ENCODE peak calls at places on chromosomes 13 and 19, in ten cellular contexts. E is fibroblast of lung, O is AG09309, V is psoas muscle, Q is mucosa of descending colon, L is RWPE2, B is esophagus squamous epithelium, N is lower leg skin, X is fibroblast of mammary gland, M is left ventricle myocardium inferior. T is an unnamed sample.

GRCh38 chr13:102323505-102323904 is 78.3 kb downstream of the FGF14 start:
- DNase-seq in E (no peak), O (no peak), V (no peak), Q (no peak), L (no peak), B (no peak), N (no peak), X (no peak), M (no peak), T (no peak)

GRCh38 chr19:45515807-45516401 is 8.6 kb downstream of the VASP start:
- DNase-seq in E (no peak), O (no peak), V (no peak), Q (peak), L (no peak), B (no peak), N (no peak), X (no peak), M (no peak), T (no peak)

GRCh38 chr19:45815501-45816216 is 551 bp upstream of the RSPH6A start:
- DNase-seq in E (no peak), O (no peak), V (no peak), Q (no peak), L (no peak), B (no peak), N (no peak), X (no peak), M (peak), T (no peak)

GRCh38 chr19:17470204-17470841 is at the start of gene SLC27A1:
- DNase-seq in E (peak), O (peak), V (peak), Q (peak), L (peak), B (peak), N (peak), X (peak), M (peak), T (peak)

GRCh38 chr19:40388486-40388885 is 1.5 kb downstream of the HIPK4 start:
- DNase-seq in E (no peak), O (no peak), V (no peak), Q (no peak), L (no peak), B (no peak), N (no peak), X (no peak), M (no peak), T (no peak)

GRCh38 chr13:20388184-20388583 is 137.5 kb downstream of the CRYL1 start:
- DNase-seq in E (no peak), O (no peak), V (no peak), Q (no peak), L (no peak), B (no peak), N (no peak), X (no peak), M (no peak), T (no peak)

GRCh38 chr19:16367269-16367683 is 42.6 kb downstream of the KLF2 start:
- DNase-seq in E (no peak), O (no peak), V (no peak), Q (peak), L (no peak), B (no peak), N (no peak), X (no peak), M (no peak), T (no peak)

GRCh38 chr13:80924596-80924995 is 583.7 kb upstream of the SPRY2 start:
- DNase-seq in E (peak), O (no peak), V (no peak), Q (no peak), L (no peak), B (no peak), N (no peak), X (peak), M (no peak), T (no peak)

GRCh38 chr19:2049741-2050348 is 1.2 kb downstream of the MKNK2 start:
- DNase-seq in E (peak), O (no peak), V (peak), Q (peak), L (peak), B (no peak), N (peak), X (peak), M (peak), T (no peak)

GRCh38 chr13:33106656-33107402 is 90.6 kb downstream of the KL start:
- DNase-seq in E (no peak), O (no peak), V (no peak), Q (no peak), L (no peak), B (no peak), N (no peak), X (no peak), M (no peak), T (peak)

GRCh38 chr19:16877581-16877980 is 11.2 kb upstream of the F2RL3 start:
- DNase-seq in E (no peak), O (no peak), V (no peak), Q (no peak), L (peak), B (no peak), N (no peak), X (no peak), M (no peak), T (no peak)

GRCh38 chr13:25905411-25906010 is 146.3 kb downstream of the SHISA2 start:
- DNase-seq in E (no peak), O (no peak), V (no peak), Q (no peak), L (no peak), B (no peak), N (no peak), X (no peak), M (no peak), T (no peak)

GRCh38 chr19:38837656-38838121 is 6.1 kb upstream of the ECH1 start:
- DNase-seq in E (no peak), O (no peak), V (no peak), Q (no peak), L (no peak), B (no peak), N (no peak), X (no peak), M (no peak), T (no peak)

GRCh38 chr13:29524176-29524575 is 71.3 kb downstream of the SLC7A1 start:
- DNase-seq in E (peak), O (no peak), V (peak), Q (no peak), L (no peak), B (no peak), N (no peak), X (peak), M (peak), T (no peak)

GRCh38 chr19:29696045-29696682 is 18.9 kb downstream of the C19orf12 start:
- DNase-seq in E (no peak), O (no peak), V (no peak), Q (no peak), L (no peak), B (no peak), N (no peak), X (no peak), M (no peak), T (no peak)

GRCh38 chr19:37227996-37228395 is 10.0 kb downstream of the ZNF383 start:
- DNase-seq in E (no peak), O (no peak), V (no peak), Q (no peak), L (no peak), B (no peak), N (no peak), X (peak), M (no peak), T (no peak)

GRCh38 chr19:52007805-52008557 is at the start of gene ZNF615:
- DNase-seq in E (peak), O (peak), V (peak), Q (peak), L (peak), B (peak), N (peak), X (peak), M (peak), T (peak)

GRCh38 chr13:37791699-37792098 is 77.9 kb downstream of the TRPC4 start:
- DNase-seq in E (no peak), O (no peak), V (no peak), Q (no peak), L (no peak), B (no peak), N (no peak), X (peak), M (no peak), T (no peak)

GRCh38 chr13:37868691-37869505 is 674 bp downstream of the TRPC4 start:
- DNase-seq in E (peak), O (no peak), V (no peak), Q (no peak), L (no peak), B (no peak), N (no peak), X (peak), M (no peak), T (no peak)

GRCh38 chr19:51354742-51355148 is 11.4 kb downstream of the ETFB start:
- DNase-seq in E (peak), O (no peak), V (no peak), Q (no peak), L (no peak), B (no peak), N (no peak), X (no peak), M (no peak), T (no peak)

GRCh38 chr19:30649934-30650614 is 277.9 kb downstream of the ZNF536 start:
- DNase-seq in E (peak), O (no peak), V (no peak), Q (no peak), L (no peak), B (no peak), N (no peak), X (peak), M (no peak), T (no peak)

GRCh38 chr13:31951215-31951678 is 80.3 kb upstream of the FRY start:
- DNase-seq in E (no peak), O (no peak), V (peak), Q (peak), L (no peak), B (peak), N (peak), X (peak), M (peak), T (no peak)

GRCh38 chr19:41821003-41821735 is 23.3 kb downstream of the LYPD4 start:
- DNase-seq in E (peak), O (no peak), V (no peak), Q (no peak), L (no peak), B (no peak), N (no peak), X (peak), M (no peak), T (no peak)

GRCh38 chr13:36850790-36851438 is 31.9 kb downstream of the RFXAP start:
- DNase-seq in E (no peak), O (no peak), V (no peak), Q (no peak), L (no peak), B (no peak), N (no peak), X (peak), M (no peak), T (no peak)

GRCh38 chr19:39166571-39167391 is 30.0 kb upstream of the NCCRP1 start:
- DNase-seq in E (peak), O (no peak), V (peak), Q (peak), L (peak), B (no peak), N (peak), X (no peak), M (peak), T (no peak)

GRCh38 chr19:35213678-35214632 is 14.6 kb downstream of the FAM187B start:
- DNase-seq in E (peak), O (peak), V (peak), Q (peak), L (no peak), B (peak), N (peak), X (peak), M (peak), T (no peak)

GRCh38 chr19:52992109-52993004 is 21.4 kb upstream of the ERVV-1 start:
- DNase-seq in E (no peak), O (no peak), V (peak), Q (peak), L (peak), B (no peak), N (no peak), X (no peak), M (peak), T (no peak)

GRCh38 chr13:22461854-22462565 is 718.8 kb upstream of the SGCG start:
- DNase-seq in E (peak), O (no peak), V (no peak), Q (no peak), L (no peak), B (no peak), N (no peak), X (no peak), M (no peak), T (no peak)

GRCh38 chr13:111371211-111371610 is 50.8 kb downstream of the TEX29 start:
- DNase-seq in E (peak), O (no peak), V (no peak), Q (no peak), L (no peak), B (no peak), N (no peak), X (peak), M (no peak), T (peak)

GRCh38 chr13:113083402-113084061 is 22.1 kb upstream of the F7 start:
- DNase-seq in E (peak), O (no peak), V (peak), Q (peak), L (peak), B (no peak), N (peak), X (peak), M (peak), T (no peak)

GRCh38 chr13:84630486-84630885 is 748.2 kb upstream of the SLITRK1 start:
- DNase-seq in E (no peak), O (no peak), V (no peak), Q (no peak), L (no peak), B (no peak), N (no peak), X (no peak), M (no peak), T (no peak)

GRCh38 chr13:51895906-51896888 is 34.4 kb downstream of the CCDC70 start:
- DNase-seq in E (peak), O (peak), V (no peak), Q (no peak), L (no peak), B (no peak), N (no peak), X (peak), M (peak), T (no peak)

GRCh38 chr13:44921931-44922758 is 67.1 kb downstream of the NUFIP1 start:
- DNase-seq in E (peak), O (peak), V (peak), Q (no peak), L (peak), B (no peak), N (peak), X (peak), M (no peak), T (peak)

GRCh38 chr19:9857920-9858746 is 23.0 kb downstream of the PIN1 start:
- DNase-seq in E (no peak), O (no peak), V (no peak), Q (no peak), L (no peak), B (no peak), N (no peak), X (no peak), M (no peak), T (no peak)
- H3K4me3 ChIP-seq in E (no peak), O (no peak), V (no peak), Q (no peak), L (no peak), B (peak), N (no peak), X (no peak), M (no peak), T (no peak)

GRCh38 chr19:3186377-3186688 is 603 bp downstream of the NCLN start:
- DNase-seq in E (no peak), O (no peak), V (no peak), Q (no peak), L (no peak), B (no peak), N (no peak), X (peak), M (no peak), T (no peak)
- H3K4me3 ChIP-seq in E (peak), O (peak), V (peak), Q (peak), L (peak), B (peak), N (peak), X (peak), M (peak), T (peak)

GRCh38 chr19:47225746-47226425 is 5.1 kb downstream of the BBC3 start:
- DNase-seq in E (peak), O (no peak), V (peak), Q (peak), L (no peak), B (no peak), N (peak), X (peak), M (peak), T (peak)
- H3K4me3 ChIP-seq in E (no peak), O (peak), V (peak), Q (peak), L (peak), B (peak), N (peak), X (no peak), M (peak), T (peak)

DNA sequence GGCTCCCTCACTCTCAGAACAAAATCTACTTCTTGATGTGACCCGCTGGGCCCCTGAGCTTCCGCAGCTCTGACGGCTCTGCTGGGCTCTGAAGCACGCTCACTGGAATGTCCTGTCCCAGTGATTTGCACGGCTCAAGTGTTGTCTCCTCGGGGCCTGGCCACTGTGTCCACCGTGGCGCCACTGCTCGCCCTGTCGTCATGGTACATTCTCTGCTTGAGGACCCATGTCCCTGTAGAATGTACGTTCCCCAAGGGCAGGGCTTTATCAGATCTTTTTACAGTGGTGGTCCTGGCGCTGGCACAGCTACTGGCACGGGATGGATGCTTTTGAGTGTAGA is 12.1 kb downstream of the KLHL26 start:
- DNase-seq in E (no peak), O (no peak), V (peak), Q (no peak), L (no peak), B (no peak), N (no peak), X (no peak), M (no peak), T (no peak)
- H3K4me3 ChIP-seq in E (no peak), O (no peak), V (peak), Q (no peak), L (no peak), B (peak), N (no peak), X (no peak), M (peak), T (peak)

DNA sequence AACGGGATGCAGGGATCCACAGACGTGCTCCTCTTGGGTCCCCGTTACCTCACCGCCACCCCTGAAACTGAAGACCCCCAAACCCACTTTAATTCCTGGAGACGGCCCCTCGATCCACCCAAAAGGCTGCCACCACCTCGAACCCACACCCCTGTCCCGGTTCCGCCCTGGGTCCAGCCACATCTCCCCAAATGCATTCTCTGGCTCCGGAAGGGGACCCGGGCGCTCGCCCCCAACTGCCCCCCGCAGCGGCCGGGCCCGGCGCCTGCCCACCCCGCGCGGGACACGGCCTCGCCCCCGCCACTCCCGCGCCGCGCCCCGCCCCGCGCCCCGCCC is 217 bp upstream of the FSTL3 start:
- DNase-seq in E (no peak), O (no peak), V (no peak), Q (no peak), L (no peak), B (no peak), N (no peak), X (no peak), M (peak), T (no peak)
- H3K4me3 ChIP-seq in E (peak), O (peak), V (peak), Q (no peak), L (peak), B (peak), N (no peak), X (peak), M (peak), T (peak)

GRCh38 chr13:39820606-39821005 is 165.1 kb downstream of the COG6 start:
- DNase-seq in E (no peak), O (no peak), V (no peak), Q (no peak), L (no peak), B (no peak), N (no peak), X (no peak), M (no peak), T (no peak)
- H3K4me3 ChIP-seq in E (no peak), O (no peak), V (no peak), Q (no peak), L (no peak), B (no peak), N (no peak), X (no peak), M (no peak), T (no peak)

T was measured in esophagus muscularis mucosa.